ENCODE peak calls at places on chromosomes 11 and 22, in eight cellular contexts. J, I, V, W, B, P, F and L are unnamed samples.
A peak's percentile ranks its signal among the peaks of the same experiment; 100 is the strongest.

GRCh38 chr11:40403321-40403720 is 1056.1 kb downstream of the LRRC4C start:
- DNase-seq in J (no peak), I (no peak), V (no peak), W (no peak), B (no peak), P (no peak), F (no peak), L (no peak)

GRCh38 chr22:31998784-31999435 is 44.2 kb upstream of the SLC5A1 start:
- DNase-seq in J (no peak), I (no peak), V (no peak), W (no peak), B (no peak), P (no peak), F (no peak), L (no peak)

GRCh38 chr11:13009921-13010736 is 1.0 kb downstream of the RASSF10 start:
- DNase-seq in J (no peak), I (no peak), V (no peak), W (no peak), B (peak; percentile 12), P (no peak), F (peak; percentile 46), L (no peak)

GRCh38 chr11:33895752-33896137 is 3.9 kb upstream of the LMO2 start:
- DNase-seq in J (no peak), I (peak; percentile 14), V (no peak), W (no peak), B (no peak), P (no peak), F (no peak), L (no peak)

GRCh38 chr11:47340980-47341775 is 11.3 kb downstream of the MYBPC3 start:
- DNase-seq in J (no peak), I (no peak), V (no peak), W (no peak), B (no peak), P (no peak), F (no peak), L (no peak)

GRCh38 chr22:48748113-48748859 is 1079.4 kb downstream of the BRD1 start:
- DNase-seq in J (peak; percentile 1), I (no peak), V (no peak), W (no peak), B (no peak), P (no peak), F (no peak), L (no peak)

GRCh38 chr11:62400760-62401159 is 18.1 kb upstream of the SCGB1A1 start:
- DNase-seq in J (peak; percentile 71), I (peak; percentile 90), V (peak; percentile 20), W (no peak), B (no peak), P (peak; percentile 51), F (peak; percentile 70), L (no peak)

GRCh38 chr11:119728651-119729580 is at the start of gene NECTIN1:
- DNase-seq in J (peak; percentile 70), I (peak; percentile 85), V (peak; percentile 94), W (peak; percentile 76), B (no peak), P (peak; percentile 38), F (peak; percentile 94), L (peak; percentile 94)

GRCh38 chr22:25903294-25903693 is 161.3 kb downstream of the MYO18B start:
- DNase-seq in J (no peak), I (no peak), V (no peak), W (no peak), B (peak; percentile 72), P (no peak), F (no peak), L (no peak)

GRCh38 chr11:10407055-10407454 is 48.0 kb upstream of the AMPD3 start:
- DNase-seq in J (no peak), I (no peak), V (no peak), W (no peak), B (no peak), P (no peak), F (no peak), L (no peak)

GRCh38 chr22:36360871-36361383 is 26.8 kb downstream of the MYH9 start:
- DNase-seq in J (peak; percentile 67), I (no peak), V (no peak), W (no peak), B (no peak), P (no peak), F (no peak), L (no peak)

GRCh38 chr11:79431535-79431934 is 9.3 kb downstream of the TENM4 start:
- DNase-seq in J (no peak), I (peak; percentile 59), V (no peak), W (no peak), B (no peak), P (no peak), F (no peak), L (no peak)

GRCh38 chr11:67316882-67317364 is 13.6 kb downstream of the SSH3 start:
- DNase-seq in J (peak; percentile 43), I (no peak), V (no peak), W (no peak), B (no peak), P (no peak), F (no peak), L (no peak)

GRCh38 chr11:43358308-43358669 is 431 bp upstream of the TTC17 start:
- DNase-seq in J (no peak), I (peak; percentile 19), V (no peak), W (no peak), B (no peak), P (no peak), F (no peak), L (no peak)

GRCh38 chr22:38799265-38800002 is 5.5 kb upstream of the DNAL4 start:
- DNase-seq in J (peak; percentile 55), I (no peak), V (no peak), W (no peak), B (no peak), P (no peak), F (no peak), L (no peak)

GRCh38 chr11:67062526-67063373 is 6.1 kb downstream of the RHOD start:
- DNase-seq in J (no peak), I (no peak), V (no peak), W (no peak), B (no peak), P (no peak), F (no peak), L (no peak)